ENCODE peak calls at places on chromosomes 1 and 21, in nine cellular contexts. P is cardiac muscle cell, Q is neural progenitor cell, A is hepatocyte, K is endothelial cell, W is foreskin fibroblast, Z is left lung, R is psoas muscle, G is AG04450. M is an unnamed sample.

GRCh38 chr21:43362306-43362927 is 64.5 kb downstream of the SIK1 start:
- DNase-seq in P (no peak), Q (peak), A (peak), K (peak), W (peak), Z (no peak), R (peak), G (peak), M (no peak)

GRCh38 chr1:21865943-21866628 is 54.0 kb downstream of the LDLRAD2 start:
- DNase-seq in P (peak), Q (peak), A (peak), K (peak), W (no peak), Z (no peak), R (no peak), G (no peak), M (no peak)

GRCh38 chr1:40857737-40858136 is 4.4 kb downstream of the CITED4 start:
- DNase-seq in P (no peak), Q (peak), A (no peak), K (no peak), W (no peak), Z (no peak), R (no peak), G (no peak), M (no peak)

GRCh38 chr1:27192039-27192529 is 37.2 kb upstream of the SLC9A1 start:
- DNase-seq in P (no peak), Q (no peak), A (peak), K (no peak), W (peak), Z (no peak), R (no peak), G (no peak), M (peak)

GRCh38 chr1:64471724-64472276 is 1.9 kb downstream of the CACHD1 start:
- DNase-seq in P (no peak), Q (peak), A (peak), K (no peak), W (peak), Z (no peak), R (no peak), G (no peak), M (no peak)

GRCh38 chr1:38018864-38019343 is 6.4 kb downstream of the UTP11 start:
- DNase-seq in P (peak), Q (no peak), A (peak), K (no peak), W (peak), Z (no peak), R (no peak), G (no peak), M (no peak)

GRCh38 chr1:23837905-23838304 is 12.7 kb upstream of the HMGCL start:
- DNase-seq in P (peak), Q (no peak), A (peak), K (no peak), W (no peak), Z (no peak), R (no peak), G (no peak), M (no peak)

GRCh38 chr1:246300653-246301549 is 206.2 kb downstream of the SMYD3 start:
- DNase-seq in P (no peak), Q (no peak), A (no peak), K (no peak), W (no peak), Z (no peak), R (no peak), G (no peak), M (no peak)

GRCh38 chr21:38740131-38740530 is 65.6 kb upstream of the ETS2 start:
- DNase-seq in P (no peak), Q (no peak), A (no peak), K (no peak), W (no peak), Z (no peak), R (no peak), G (no peak), M (no peak)

GRCh38 chr1:57061369-57061768 is 95.6 kb upstream of the C8B start:
- DNase-seq in P (peak), Q (no peak), A (peak), K (no peak), W (peak), Z (no peak), R (no peak), G (no peak), M (no peak)

GRCh38 chr1:222234351-222234750 is 313.6 kb downstream of the HHIPL2 start:
- DNase-seq in P (no peak), Q (no peak), A (no peak), K (no peak), W (no peak), Z (no peak), R (no peak), G (no peak), M (no peak)

GRCh38 chr1:222239130-222239529 is 308.8 kb downstream of the HHIPL2 start:
- DNase-seq in P (no peak), Q (no peak), A (no peak), K (no peak), W (no peak), Z (no peak), R (no peak), G (no peak), M (no peak)

GRCh38 chr1:222233441-222234180 is 314.3 kb downstream of the HHIPL2 start:
- DNase-seq in P (no peak), Q (no peak), A (peak), K (no peak), W (no peak), Z (no peak), R (no peak), G (no peak), M (no peak)
- TF ChIP-seq CTCF in P (no peak), Q (no peak), A (no peak), K (no peak), W (no peak), Z (no peak), R (no peak), G (no peak), M (no peak)

DNA sequence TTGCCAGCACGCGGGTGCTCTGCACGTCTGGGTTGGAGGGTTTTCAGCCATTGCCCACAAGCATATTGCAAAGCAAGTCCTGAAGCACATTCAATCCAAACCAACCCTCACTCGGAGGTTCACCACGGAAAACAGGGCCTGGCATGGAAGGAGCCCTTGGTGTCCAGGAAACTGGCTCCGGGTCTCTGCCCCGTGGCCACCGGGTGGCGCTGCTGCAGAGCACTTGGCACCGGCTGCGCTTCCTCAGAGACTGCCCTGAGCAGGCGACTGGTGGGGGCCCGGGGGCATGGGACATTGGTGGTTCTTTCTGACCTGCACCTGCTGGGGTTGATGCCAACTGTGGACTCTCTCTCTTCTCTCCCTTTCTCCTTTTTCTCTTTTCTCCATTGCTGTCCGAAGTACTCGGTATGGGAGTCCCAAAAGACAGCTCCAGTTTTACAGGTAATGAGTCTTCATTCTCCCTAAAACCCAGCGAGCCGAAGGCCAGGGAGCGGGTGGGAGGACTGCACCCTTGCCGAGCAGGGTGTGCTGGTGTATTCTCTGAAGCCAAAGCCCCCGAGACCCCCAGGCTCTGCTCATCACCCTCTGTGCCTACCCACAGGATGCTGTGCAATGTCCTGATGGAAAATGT is 4.1 kb upstream of the KCNAB2 start:
- DNase-seq in P (peak), Q (peak), A (peak), K (peak), W (peak), Z (peak), R (peak), G (no peak), M (no peak)
- TF ChIP-seq CTCF in P (peak), Q (peak), A (peak), K (peak), W (peak), Z (peak), R (peak), G (peak), M (peak)

DNA sequence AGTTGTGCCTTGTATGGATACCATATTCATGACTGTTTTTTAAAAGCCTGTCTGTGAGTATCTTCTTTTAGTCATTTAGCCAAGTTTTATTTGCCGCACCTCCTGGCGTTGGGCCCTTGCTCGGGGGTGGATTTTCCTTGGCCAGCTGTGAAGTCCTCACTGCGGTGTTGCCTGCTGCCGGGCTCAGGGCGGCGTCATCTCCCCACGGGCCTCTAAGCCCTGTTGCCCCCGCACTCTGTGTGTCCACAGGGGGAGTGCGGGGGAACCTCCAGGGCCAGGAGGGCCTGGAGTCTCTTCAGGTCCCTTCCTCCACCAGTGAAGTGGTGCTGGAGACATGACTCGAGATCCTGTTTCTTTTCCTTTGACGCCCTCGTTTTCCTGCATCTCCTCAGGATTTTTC is 65.8 kb upstream of the DIP2A start:
- DNase-seq in P (no peak), Q (no peak), A (no peak), K (no peak), W (peak), Z (peak), R (peak), G (no peak), M (no peak)
- TF ChIP-seq CTCF in P (peak), Q (no peak), A (no peak), K (no peak), W (no peak), Z (no peak), R (no peak), G (no peak), M (no peak)

DNA sequence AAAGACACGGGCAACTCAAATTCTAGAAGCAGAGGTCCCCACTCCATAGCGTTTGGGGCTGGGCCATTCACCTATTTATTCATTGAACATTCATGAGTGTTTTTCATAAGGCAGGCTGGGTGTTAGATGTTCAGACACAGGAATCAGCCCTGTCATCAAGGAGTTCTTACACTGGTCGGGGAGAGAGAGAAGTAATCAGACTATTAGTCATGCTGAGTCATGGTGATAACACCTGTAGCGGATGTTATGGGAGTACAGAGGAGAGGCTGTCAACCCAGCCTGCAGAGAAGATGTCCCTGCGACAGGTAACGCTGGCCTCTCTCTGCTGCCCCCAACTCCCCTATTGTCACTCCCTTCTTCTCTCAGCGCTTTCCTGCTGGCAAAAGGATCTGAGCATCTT is 17.2 kb downstream of the LY9 start:
- DNase-seq in P (no peak), Q (no peak), A (peak), K (no peak), W (no peak), Z (no peak), R (no peak), G (no peak), M (no peak)
- TF ChIP-seq CTCF in P (no peak), Q (no peak), A (no peak), K (no peak), W (no peak), Z (no peak), R (no peak), G (no peak), M (no peak)

GRCh38 chr1:156460525-156460924 is 40.0 kb downstream of the MEF2D start:
- DNase-seq in P (no peak), Q (no peak), A (no peak), K (no peak), W (no peak), Z (no peak), R (no peak), G (no peak), M (no peak)
- TF ChIP-seq CTCF in P (no peak), Q (no peak), A (no peak), K (no peak), W (no peak), Z (no peak), R (no peak), G (no peak), M (no peak)

DNA sequence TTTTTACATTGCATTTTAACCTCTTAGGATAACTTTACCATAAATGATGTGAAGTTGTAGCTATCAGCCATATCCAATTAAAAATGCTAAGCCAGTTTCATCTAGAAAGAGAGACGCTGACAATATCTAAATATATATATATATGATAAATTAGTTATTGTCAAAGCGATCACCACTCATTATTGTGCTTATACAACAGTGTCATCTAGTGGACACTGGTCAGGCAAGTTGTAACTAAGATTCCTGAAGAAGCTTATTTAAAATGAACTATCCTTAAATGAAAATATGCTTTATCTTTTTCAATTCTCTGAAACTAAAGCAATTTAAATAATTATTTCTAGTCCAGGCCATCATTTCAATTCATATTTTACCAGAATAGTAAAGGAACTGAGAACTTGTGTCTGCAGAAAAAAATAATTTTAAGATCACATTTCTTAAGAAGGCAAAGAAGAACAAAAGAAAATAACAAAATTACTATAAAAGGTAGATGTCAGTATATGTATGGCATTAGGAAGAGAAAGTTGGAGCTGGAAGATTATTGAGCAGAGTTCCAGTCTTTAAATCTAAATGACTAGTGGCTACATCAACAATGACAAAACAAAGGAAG is 193.3 kb upstream of the SNX7 start:
- DNase-seq in P (peak), Q (peak), A (peak), K (peak), W (peak), Z (no peak), R (no peak), G (peak), M (no peak)
- TF ChIP-seq CTCF in P (peak), Q (peak), A (peak), K (peak), W (peak), Z (peak), R (peak), G (peak), M (peak)

GRCh38 chr1:83882906-83883305 is 116.0 kb downstream of the TTLL7 start:
- DNase-seq in P (no peak), Q (peak), A (peak), K (no peak), W (peak), Z (no peak), R (no peak), G (no peak), M (no peak)
- TF ChIP-seq CTCF in P (peak), Q (peak), A (peak), K (no peak), W (peak), Z (peak), R (no peak), G (no peak), M (peak)

DNA sequence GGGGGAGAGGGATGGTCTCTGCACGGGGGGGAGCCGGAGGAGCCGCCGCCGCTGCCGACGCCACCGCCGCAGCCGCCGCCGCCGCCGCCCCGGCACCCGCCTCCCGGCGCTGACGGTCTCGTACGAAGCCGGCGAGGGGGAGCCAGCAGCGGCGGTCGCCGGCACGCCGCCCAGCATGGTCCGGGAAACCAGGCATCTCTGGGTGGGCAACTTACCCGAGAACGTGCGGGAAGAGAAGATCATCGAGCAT is 311 bp downstream of the SPEN start:
- DNase-seq in P (no peak), Q (no peak), A (no peak), K (no peak), W (no peak), Z (no peak), R (no peak), G (no peak), M (no peak)
- TF ChIP-seq CTCF in P (no peak), Q (no peak), A (no peak), K (no peak), W (no peak), Z (no peak), R (no peak), G (no peak), M (no peak)

GRCh38 chr1:30704765-30705509 is 18.4 kb downstream of the MATN1 start:
- DNase-seq in P (no peak), Q (no peak), A (no peak), K (no peak), W (peak), Z (peak), R (no peak), G (no peak), M (no peak)

GRCh38 chr1:30700528-30701265 is 22.7 kb downstream of the MATN1 start:
- DNase-seq in P (no peak), Q (no peak), A (peak), K (no peak), W (peak), Z (no peak), R (peak), G (peak), M (no peak)

GRCh38 chr1:30701266-30701650 is 22.1 kb downstream of the MATN1 start:
- DNase-seq in P (no peak), Q (no peak), A (no peak), K (no peak), W (no peak), Z (no peak), R (no peak), G (no peak), M (no peak)

GRCh38 chr1:30704271-30704670 is 19.1 kb downstream of the MATN1 start:
- DNase-seq in P (no peak), Q (no peak), A (no peak), K (no peak), W (peak), Z (peak), R (peak), G (no peak), M (no peak)

DNA sequence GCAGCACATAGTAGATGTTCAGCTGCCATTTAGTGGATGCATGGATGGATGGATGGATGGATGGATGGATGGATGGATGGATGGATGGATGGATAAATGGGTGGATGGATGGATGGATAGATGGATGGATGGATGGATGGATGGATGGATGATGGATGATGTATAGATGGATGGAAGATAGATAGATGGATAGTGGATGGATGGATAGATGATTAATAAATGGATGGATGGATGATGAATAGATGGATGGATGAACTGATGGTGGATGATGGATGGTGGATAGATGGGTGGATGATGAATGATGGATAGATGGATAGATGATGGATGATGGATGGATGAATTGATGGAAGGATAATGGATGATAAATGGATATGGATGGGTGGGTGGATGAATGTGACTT is 20.6 kb downstream of the MATN1 start:
- DNase-seq in P (no peak), Q (no peak), A (no peak), K (no peak), W (no peak), Z (no peak), R (no peak), G (no peak), M (no peak)
- TF ChIP-seq CTCF in P (no peak), Q (no peak), A (no peak), K (no peak), W (no peak), Z (no peak), R (no peak), G (no peak), M (no peak)

M was measured in RWPE2.